ENCODE peak calls at places on chromosomes 13 and 19, in five cellular contexts. A, W, B, V and G are unnamed samples.

GRCh38 chr13:95509521-95510315 is 42.8 kb upstream of the CLDN10 start:
- DNase-seq in A (peak; percentile 21), W (no peak), B (no peak), V (no peak), G (peak; percentile 18)

GRCh38 chr13:23570099-23570926 is at the start of gene TNFRSF19:
- DNase-seq in A (peak; percentile 88), W (no peak), B (no peak), V (no peak), G (no peak)

GRCh38 chr19:45468803-45469131 is 971 bp downstream of the FOSB start:
- DNase-seq in A (no peak), W (no peak), B (no peak), V (no peak), G (no peak)

GRCh38 chr13:114061746-114062145 is 70.7 kb downstream of the RASA3 start:
- DNase-seq in A (no peak), W (no peak), B (no peak), V (no peak), G (no peak)

GRCh38 chr13:95752677-95753076 is 75.7 kb downstream of the DNAJC3 start:
- DNase-seq in A (no peak), W (no peak), B (no peak), V (no peak), G (no peak)

GRCh38 chr13:97224544-97225324 is 2.6 kb downstream of the MBNL2 start:
- DNase-seq in A (peak; percentile 68), W (peak; percentile 21), B (no peak), V (no peak), G (peak; percentile 74)

GRCh38 chr19:38653028-38653571 is 5.7 kb downstream of the ACTN4 start:
- DNase-seq in A (peak; percentile 76), W (no peak), B (peak; percentile 36), V (no peak), G (no peak)

GRCh38 chr13:37870895-37871550 is 1.5 kb upstream of the TRPC4 start:
- DNase-seq in A (peak; percentile 72), W (no peak), B (peak; percentile 21), V (no peak), G (no peak)

GRCh38 chr19:50451223-50451534 is 18.5 kb downstream of the MYBPC2 start:
- DNase-seq in A (no peak), W (no peak), B (no peak), V (no peak), G (no peak)

GRCh38 chr13:20165417-20166257 is 4.8 kb upstream of the GJA3 start:
- DNase-seq in A (no peak), W (no peak), B (peak; percentile 26), V (no peak), G (no peak)

GRCh38 chr13:43074824-43075510 is 51.6 kb downstream of the DNAJC15 start:
- DNase-seq in A (no peak), W (no peak), B (no peak), V (no peak), G (no peak)

GRCh38 chr13:20181180-20181579 is 11.6 kb downstream of the GJB2 start:
- DNase-seq in A (no peak), W (no peak), B (no peak), V (no peak), G (no peak)

GRCh38 chr19:19597809-19598306 is 20.6 kb downstream of the PBX4 start:
- DNase-seq in A (no peak), W (peak; percentile 72), B (no peak), V (no peak), G (peak; percentile 11)

GRCh38 chr19:17797397-17798201 is 2.7 kb downstream of the B3GNT3 start:
- DNase-seq in A (no peak), W (peak; percentile 68), B (no peak), V (no peak), G (no peak)

GRCh38 chr19:2663920-2664571 is 38.4 kb downstream of the GNG7 start:
- DNase-seq in A (no peak), W (no peak), B (no peak), V (no peak), G (no peak)

GRCh38 chr19:45779231-45780145 is 2.8 kb downstream of the DMPK start:
- DNase-seq in A (peak; percentile 47), W (peak; percentile 86), B (no peak), V (peak; percentile 77), G (no peak)

GRCh38 chr19:58317481-58318072 is 9.2 kb upstream of the ZSCAN22 start:
- DNase-seq in A (peak; percentile 29), W (no peak), B (peak; percentile 8), V (no peak), G (no peak)

GRCh38 chr19:30076101-30076551 is 134.1 kb downstream of the URI1 start:
- DNase-seq in A (no peak), W (no peak), B (no peak), V (no peak), G (no peak)

GRCh38 chr19:11046608-11047354 is 42.5 kb upstream of the LDLR start:
- DNase-seq in A (no peak), W (no peak), B (no peak), V (no peak), G (no peak)

GRCh38 chr19:5065717-5066116 is 96.8 kb downstream of the KDM4B start:
- DNase-seq in A (no peak), W (no peak), B (no peak), V (no peak), G (no peak)